ENCODE peak calls at places on chromosomes 3 and 15, in nine cellular contexts. D, B, U, J, G, N, S, X and Q are unnamed samples.

GRCh38 chr3:63972987-63973386 is 50.3 kb downstream of the PSMD6 start:
- DNase-seq in D (no peak), B (no peak), U (no peak), N (no peak), G (no peak), X (no peak), S (no peak), J (no peak), Q (no peak)

GRCh38 chr15:91040851-91041250 is 18.5 kb upstream of the VPS33B start:
- DNase-seq in U (no peak), J (no peak), S (no peak), X (no peak), B (no peak), G (no peak), N (no peak), D (no peak), Q (no peak)

GRCh38 chr3:44883999-44884431 is 9.6 kb downstream of the TGM4 start:
- DNase-seq in G (peak; percentile 92), S (peak; percentile 30), B (no peak), U (peak; percentile 40), N (no peak), X (no peak), J (no peak), D (peak; percentile 35), Q (peak; percentile 99)

GRCh38 chr3:34886443-34886842 is 752.9 kb upstream of the ARPP21 start:
- DNase-seq in J (no peak), S (peak; percentile 10), X (no peak), B (no peak), U (no peak), D (no peak), N (no peak), G (no peak), Q (no peak)

GRCh38 chr15:40762919-40763800 is 708 bp upstream of the GCHFR start:
- DNase-seq in G (peak; percentile 56), U (peak; percentile 74), B (no peak), X (peak; percentile 73), J (peak; percentile 49), D (no peak), S (peak; percentile 83), N (no peak), Q (peak; percentile 75)

GRCh38 chr15:98126326-98127090 is 166.0 kb downstream of the ARRDC4 start:
- DNase-seq in J (no peak), B (no peak), D (no peak), X (no peak), G (peak; percentile 48), S (no peak), N (no peak), U (no peak), Q (no peak)

GRCh38 chr3:156389151-156389760 is 165.7 kb downstream of the SSR3 start:
- DNase-seq in X (no peak), D (no peak), B (no peak), J (no peak), U (no peak), N (no peak), S (no peak), G (peak; percentile 27), Q (no peak)

GRCh38 chr3:197499427-197499826 is 56.3 kb downstream of the BDH1 start:
- DNase-seq in J (no peak), D (peak; percentile 71), G (peak; percentile 76), B (no peak), U (no peak), X (no peak), S (no peak), N (no peak), Q (peak; percentile 96)

GRCh38 chr3:66095295-66096001 is 56.7 kb upstream of the MAGI1 start:
- DNase-seq in D (no peak), G (peak; percentile 17), U (no peak), J (no peak), X (no peak), N (no peak), S (no peak), B (no peak), Q (no peak)

GRCh38 chr15:68204776-68205557 is at the start of gene CALML4:
- DNase-seq in J (no peak), S (no peak), B (no peak), D (no peak), G (peak; percentile 59), X (peak; percentile 42), U (peak; percentile 89), N (no peak), Q (peak; percentile 39)

GRCh38 chr3:170429050-170429449 is 10.4 kb downstream of the CLDN11 start:
- DNase-seq in G (peak; percentile 48), X (no peak), J (peak; percentile 22), D (peak; percentile 12), S (no peak), U (no peak), N (peak; percentile 92), B (no peak), Q (no peak)

GRCh38 chr15:72086010-72086697 is 31.8 kb downstream of the MYO9A start:
- DNase-seq in U (no peak), N (no peak), J (no peak), S (no peak), B (no peak), G (no peak), D (no peak), X (no peak), Q (peak; percentile 18)

GRCh38 chr3:77081240-77081661 is 41.4 kb downstream of the ROBO2 start:
- DNase-seq in J (no peak), N (no peak), X (no peak), B (no peak), G (peak; percentile 25), D (no peak), U (peak; percentile 67), S (no peak), Q (peak; percentile 45)

GRCh38 chr3:54968546-54969172 is 40.8 kb upstream of the LRTM1 start:
- DNase-seq in N (no peak), U (no peak), X (no peak), J (peak; percentile 53), S (no peak), B (no peak), G (peak; percentile 66), D (no peak), Q (no peak)

GRCh38 chr15:81292516-81293001 is 31.4 kb downstream of the STARD5 start:
- DNase-seq in B (peak; percentile 75), N (no peak), J (no peak), D (no peak), S (no peak), G (no peak), U (no peak), X (no peak), Q (no peak)
- TF ChIP-seq EZH2phosphoT487 in B (no peak), N (no peak), J (no peak), D (no peak), S (no peak), G (no peak), U (no peak), X (no peak), Q (no peak)

DNA sequence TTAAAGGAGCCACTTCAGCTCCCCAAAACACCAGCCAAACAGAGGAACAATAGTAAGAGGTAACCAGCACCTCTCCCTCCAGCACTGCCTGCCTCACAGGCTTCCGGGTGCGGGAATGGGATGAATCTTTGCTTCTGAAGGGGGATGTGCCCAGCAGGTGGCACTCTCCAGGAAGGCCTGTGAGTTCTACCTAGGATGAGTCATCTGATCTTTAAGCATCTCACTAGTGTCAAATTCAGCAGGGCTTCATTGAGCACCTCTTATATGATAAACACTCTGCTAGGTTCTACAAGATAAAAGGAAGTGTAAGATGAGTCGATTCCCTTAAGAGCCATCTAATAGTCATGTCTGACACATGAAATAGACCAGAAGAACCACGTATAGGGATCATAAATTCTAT is 237.4 kb upstream of the UMPS start:
- DNase-seq in B (peak; percentile 4), S (peak; percentile 25), X (peak; percentile 76), G (peak; percentile 56), U (peak; percentile 76), N (peak; percentile 16), D (peak; percentile 54), J (no peak), Q (peak; percentile 94)
- TF ChIP-seq EZH2phosphoT487 in B (no peak), S (no peak), X (no peak), G (no peak), U (no peak), N (no peak), D (no peak), J (no peak), Q (no peak)

GRCh38 chr3:113212155-113212844 is 943 bp downstream of the BOC start:
- DNase-seq in D (no peak), S (peak; percentile 90), J (peak; percentile 46), G (peak; percentile 69), U (peak; percentile 30), X (peak; percentile 52), N (no peak), B (no peak), Q (peak; percentile 23)

GRCh38 chr3:113210608-113211369 is 568 bp upstream of the BOC start:
- DNase-seq in N (no peak), D (no peak), J (peak; percentile 49), U (peak; percentile 58), G (peak; percentile 58), B (no peak), X (peak; percentile 69), S (peak; percentile 29), Q (no peak)

GRCh38 chr3:113212845-113213375 is 1.6 kb downstream of the BOC start:
- DNase-seq in B (no peak), J (no peak), X (no peak), N (no peak), D (no peak), G (peak; percentile 43), S (no peak), U (no peak), Q (no peak)

GRCh38 chr3:113214227-113214626 is 2.9 kb downstream of the BOC start:
- DNase-seq in B (no peak), D (no peak), G (no peak), X (no peak), S (no peak), J (peak; percentile 36), U (no peak), N (no peak), Q (no peak)

GRCh38 chr3:113211370-113212154 is at the start of gene BOC:
- DNase-seq in B (no peak), U (peak; percentile 71), N (peak; percentile 14), G (peak; percentile 81), X (peak; percentile 75), S (peak; percentile 76), J (peak; percentile 77), D (no peak), Q (peak; percentile 69)
- TF ChIP-seq EZH2phosphoT487 in B (no peak), U (no peak), N (no peak), G (no peak), X (no peak), S (no peak), J (no peak), D (no peak), Q (no peak)

GRCh38 chr3:39176025-39176714 is 16.2 kb downstream of the XIRP1 start:
- DNase-seq in U (no peak), X (no peak), S (no peak), B (no peak), D (no peak), G (no peak), J (no peak), N (no peak), Q (no peak)

GRCh38 chr3:39180546-39181346 is 11.6 kb downstream of the XIRP1 start:
- DNase-seq in X (peak; percentile 94), U (peak; percentile 98), B (peak; percentile 67), S (peak; percentile 93), N (peak; percentile 95), J (peak; percentile 97), G (peak; percentile 96), D (peak; percentile 77), Q (peak; percentile 84)

GRCh38 chr3:39180183-39180545 is 12.2 kb downstream of the XIRP1 start:
- DNase-seq in X (no peak), J (no peak), S (no peak), N (no peak), B (no peak), D (no peak), U (no peak), G (no peak), Q (no peak)

GRCh38 chr3:39177708-39178332 is 14.6 kb downstream of the XIRP1 start:
- DNase-seq in G (peak; percentile 97), B (peak; percentile 51), N (peak; percentile 61), J (peak; percentile 82), X (peak; percentile 91), S (peak; percentile 88), U (peak; percentile 95), D (peak; percentile 66), Q (peak; percentile 75)

GRCh38 chr3:39178553-39178952 is 13.8 kb downstream of the XIRP1 start:
- DNase-seq in X (no peak), S (no peak), D (no peak), U (no peak), G (peak; percentile 44), J (no peak), B (no peak), N (no peak), Q (no peak)
- TF ChIP-seq EZH2phosphoT487 in X (no peak), S (no peak), D (no peak), U (no peak), G (no peak), J (no peak), B (no peak), N (no peak), Q (no peak)